ENCODE peak calls at places on chromosomes 12 and 14, in seven cellular contexts. D, K, S, Z, N, W and U are unnamed samples.

GRCh38 chr14:94388896-94389469 is 581 bp upstream of the SERPINA1 start:
- DNase-seq in N (no peak), D (no peak), Z (no peak), W (no peak), K (no peak), S (no peak), U (no peak)

GRCh38 chr12:105933671-105934665 is 204.8 kb downstream of the NUAK1 start:
- DNase-seq in N (peak), W (peak), D (peak), S (peak), Z (peak), K (peak), U (no peak)

GRCh38 chr12:132439333-132439904 is 50.5 kb upstream of the FBRSL1 start:
- DNase-seq in N (no peak), D (no peak), W (no peak), Z (no peak), S (no peak), K (no peak), U (no peak)

GRCh38 chr14:94897092-94897491 is 127.2 kb upstream of the GSC start:
- DNase-seq in D (no peak), N (no peak), Z (peak), W (peak), K (peak), S (no peak), U (no peak)

GRCh38 chr12:124152733-124153132 is 142.2 kb upstream of the RFLNA start:
- DNase-seq in K (peak), N (no peak), S (no peak), W (peak), Z (peak), D (no peak), U (no peak)

GRCh38 chr12:120350576-120351350 is 18.2 kb downstream of the MSI1 start:
- DNase-seq in K (no peak), W (no peak), Z (no peak), D (no peak), S (no peak), N (no peak), U (no peak)

GRCh38 chr12:93145086-93145485 is 216.0 kb upstream of the EEA1 start:
- DNase-seq in W (no peak), S (no peak), K (no peak), D (peak), N (peak), Z (no peak), U (no peak)

GRCh38 chr14:55349565-55349964 is 62.1 kb downstream of the ATG14 start:
- DNase-seq in W (no peak), K (no peak), D (no peak), S (no peak), Z (no peak), N (no peak), U (no peak)

GRCh38 chr14:59507063-59507751 is 22.9 kb downstream of the JKAMP start:
- DNase-seq in K (peak), Z (peak), W (peak), D (peak), S (no peak), N (peak), U (peak)

GRCh38 chr12:47818701-47819543 is 781 bp downstream of the HDAC7 start:
- DNase-seq in Z (no peak), N (peak), K (no peak), D (peak), S (no peak), W (peak), U (no peak)

GRCh38 chr14:99234982-99235491 is 37.0 kb downstream of the BCL11B start:
- DNase-seq in N (no peak), K (no peak), D (no peak), W (no peak), Z (no peak), S (no peak), U (peak)

GRCh38 chr12:121334513-121335343 is 17.5 kb downstream of the ANAPC5 start:
- DNase-seq in D (peak), K (peak), Z (peak), W (peak), N (peak), S (peak), U (no peak)

GRCh38 chr12:22625671-22626251 is 790 bp downstream of the ETNK1 start:
- DNase-seq in Z (peak), D (no peak), K (no peak), N (peak), S (no peak), W (peak), U (peak)